ENCODE peak calls at places on chromosomes 6 and 20, in eight cellular contexts. F is SW480, J is skeletal muscle cell, X is non-pigmented ciliary epithelial cell, T is HS-5, C is kidney tubule cell, Q is NCI-H1694, U is T-helper 17 cell. Z is an unnamed sample.

GRCh38 chr6:56079761-56080540 is 167.4 kb downstream of the COL21A1 start:
- DNase-seq in F (no peak), J (no peak), X (no peak), T (no peak), C (peak), Q (no peak), U (no peak), Z (no peak)

GRCh38 chr6:85561750-85562357 is 31.8 kb downstream of the SNX14 start:
- DNase-seq in F (no peak), J (peak), X (no peak), T (no peak), C (no peak), Q (no peak), U (no peak), Z (no peak)

GRCh38 chr6:116969211-116969863 is 92.3 kb downstream of the RFX6 start:
- DNase-seq in F (peak), J (no peak), X (peak), T (peak), C (peak), Q (peak), U (no peak), Z (peak)

GRCh38 chr6:27867051-27867940 is 44.9 kb downstream of the OR2B2 start:
- DNase-seq in F (peak), J (no peak), X (no peak), T (peak), C (peak), Q (no peak), U (peak), Z (peak)

GRCh38 chr6:137016366-137016765 is 28.4 kb downstream of the IL20RA start:
- DNase-seq in F (no peak), J (peak), X (no peak), T (no peak), C (no peak), Q (no peak), U (no peak), Z (no peak)

GRCh38 chr20:15818651-15819071 is 754.6 kb downstream of the KIF16B start:
- DNase-seq in F (peak), J (no peak), X (no peak), T (no peak), C (peak), Q (no peak), U (no peak), Z (no peak)

GRCh38 chr20:1800180-1800579 is 95.0 kb upstream of the SIRPA start:
- DNase-seq in F (no peak), J (no peak), X (no peak), T (no peak), C (no peak), Q (no peak), U (no peak), Z (no peak)

GRCh38 chr6:26158581-26159416 is 71.6 kb downstream of the HFE start:
- DNase-seq in F (peak), J (no peak), X (no peak), T (no peak), C (peak), Q (peak), U (peak), Z (peak)

GRCh38 chr6:128282956-128283355 is 237.4 kb downstream of the PTPRK start:
- DNase-seq in F (no peak), J (no peak), X (no peak), T (no peak), C (no peak), Q (no peak), U (no peak), Z (no peak)

GRCh38 chr20:32516985-32517873 is 67.9 kb downstream of the NOL4L start:
- DNase-seq in F (no peak), J (no peak), X (no peak), T (no peak), C (peak), Q (no peak), U (no peak), Z (no peak)

GRCh38 chr20:16528078-16528477 is 45.2 kb downstream of the KIF16B start:
- DNase-seq in F (peak), J (peak), X (peak), T (peak), C (peak), Q (no peak), U (no peak), Z (no peak)

GRCh38 chr6:12037803-12038202 is 25.7 kb downstream of the HIVEP1 start:
- DNase-seq in F (no peak), J (no peak), X (no peak), T (no peak), C (no peak), Q (no peak), U (no peak), Z (peak)

GRCh38 chr20:24682496-24683090 is 213.2 kb downstream of the SYNDIG1 start:
- DNase-seq in F (no peak), J (no peak), X (no peak), T (no peak), C (no peak), Q (no peak), U (no peak), Z (no peak)

GRCh38 chr20:53036992-53037391 is 64.8 kb downstream of the TSHZ2 start:
- DNase-seq in F (no peak), J (no peak), X (no peak), T (no peak), C (peak), Q (no peak), U (no peak), Z (no peak)